ENCODE peak calls at places on chromosomes 7 and 10, in eight cellular contexts. A, B, Y, Q, T, R, Z and S are unnamed samples.

GRCh38 chr10:11253397-11254002 is 235.8 kb downstream of the CELF2 start:
- DNase-seq in A (no peak), B (no peak), Y (no peak), Q (no peak), T (no peak), R (no peak), Z (no peak), S (no peak)

GRCh38 chr7:6432786-6433185 is 15.0 kb downstream of the DAGLB start:
- DNase-seq in A (no peak), B (no peak), Y (no peak), Q (no peak), T (no peak), R (no peak), Z (no peak), S (no peak)

GRCh38 chr7:16905300-16906044 is 23.7 kb upstream of the AGR3 start:
- DNase-seq in A (peak), B (no peak), Y (no peak), Q (no peak), T (no peak), R (no peak), Z (no peak), S (no peak)

GRCh38 chr7:155224116-155224811 is 73.4 kb upstream of the INSIG1 start:
- DNase-seq in A (no peak), B (no peak), Y (no peak), Q (no peak), T (no peak), R (no peak), Z (no peak), S (no peak)

GRCh38 chr7:5824297-5824610 is 42.8 kb upstream of the RNF216 start:
- DNase-seq in A (no peak), B (no peak), Y (no peak), Q (no peak), T (no peak), R (no peak), Z (no peak), S (no peak)

GRCh38 chr10:63711866-63712716 is 190.9 kb downstream of the REEP3 start:
- DNase-seq in A (peak), B (no peak), Y (peak), Q (peak), T (no peak), R (no peak), Z (peak), S (peak)

GRCh38 chr7:92904292-92905131 is 68.1 kb upstream of the CDK6 start:
- DNase-seq in A (peak), B (no peak), Y (no peak), Q (no peak), T (peak), R (peak), Z (no peak), S (peak)

GRCh38 chr7:714251-714671 is 12.2 kb upstream of the DNAAF5 start:
- DNase-seq in A (no peak), B (no peak), Y (no peak), Q (no peak), T (no peak), R (no peak), Z (no peak), S (no peak)

GRCh38 chr10:70849582-70850016 is 33.9 kb downstream of the SGPL1 start:
- DNase-seq in A (peak), B (no peak), Y (no peak), Q (no peak), T (no peak), R (no peak), Z (no peak), S (no peak)

GRCh38 chr7:33805630-33806233 is 99.6 kb upstream of the BMPER start:
- DNase-seq in A (peak), B (no peak), Y (no peak), Q (no peak), T (no peak), R (no peak), Z (no peak), S (no peak)

GRCh38 chr10:43393606-43394360 is 15.2 kb downstream of the HNRNPF start:
- DNase-seq in A (no peak), B (no peak), Y (no peak), Q (no peak), T (no peak), R (no peak), Z (no peak), S (no peak)

GRCh38 chr7:101814081-101814995 is 3.1 kb upstream of the CUX1 start:
- DNase-seq in A (peak), B (peak), Y (peak), Q (peak), T (peak), R (peak), Z (peak), S (peak)